ENCODE peak calls at places on chromosomes 2 and 18, in eight cellular contexts. S is PC-3, T is aorta, Y is A549, U is PC-9, A is sigmoid colon, I is fibroblast of lung, M is tibial artery. Q is an unnamed sample. For H3K4me1, the result is how much of the 10 kb centered on the place peaks cover.

GRCh38 chr2:143397886-143398614 is 268.8 kb downstream of the ARHGAP15 start:
- DNase-seq in S (peak), U (no peak), M (no peak), I (peak), A (no peak), Y (no peak), T (no peak), Q (no peak)

GRCh38 chr2:40128796-40129195 is 323.1 kb downstream of the SLC8A1 start:
- DNase-seq in A (no peak), T (no peak), I (no peak), U (no peak), S (no peak), M (no peak), Y (no peak), Q (no peak)

GRCh38 chr2:163774862-163775261 is 39.1 kb upstream of the FIGN start:
- DNase-seq in S (peak), U (peak), M (no peak), Y (peak), I (peak), A (no peak), T (no peak), Q (no peak)

GRCh38 chr2:239962890-239963591 is 62.1 kb downstream of the NDUFA10 start:
- DNase-seq in M (no peak), U (no peak), S (no peak), Y (no peak), T (peak), I (no peak), A (peak), Q (no peak)

GRCh38 chr2:185628985-185629384 is 109.6 kb upstream of the FSIP2 start:
- DNase-seq in I (no peak), M (no peak), A (no peak), Y (no peak), S (peak), U (no peak), T (no peak), Q (no peak)

GRCh38 chr2:102453497-102453896 is 19.5 kb upstream of the SLC9A4 start:
- DNase-seq in Y (no peak), T (no peak), S (peak), M (no peak), I (no peak), A (no peak), U (no peak), Q (no peak)

GRCh38 chr2:136844546-136844945 is 79.2 kb downstream of the THSD7B start:
- DNase-seq in Y (no peak), A (no peak), M (no peak), T (no peak), U (no peak), S (no peak), I (no peak), Q (no peak)

GRCh38 chr2:27638023-27638637 is 9.3 kb downstream of the GPN1 start:
- DNase-seq in S (peak), T (no peak), M (no peak), U (no peak), I (peak), A (no peak), Y (no peak), Q (no peak)

GRCh38 chr2:10659898-10660568 is 29.7 kb downstream of the NOL10 start:
- DNase-seq in Y (peak), U (peak), A (no peak), M (no peak), T (no peak), S (peak), I (peak), Q (peak)

GRCh38 chr18:2180586-2180985 is 390.7 kb downstream of the METTL4 start:
- DNase-seq in Y (no peak), S (no peak), I (no peak), U (peak), A (no peak), M (no peak), T (no peak), Q (no peak)

GRCh38 chr2:238039985-238040384 is 20.8 kb upstream of the SCLY start:
- DNase-seq in Y (no peak), I (no peak), T (no peak), M (no peak), S (no peak), U (no peak), A (no peak), Q (no peak)

GRCh38 chr2:119486886-119487285 is 37.4 kb downstream of the SCTR start:
- DNase-seq in S (no peak), I (no peak), U (no peak), M (no peak), Y (no peak), T (no peak), A (no peak), Q (no peak)

GRCh38 chr2:10297950-10298349 is 4.8 kb upstream of the HPCAL1 start:
- DNase-seq in A (peak), M (peak), I (peak), Y (peak), S (peak), U (peak), T (peak), Q (peak)

GRCh38 chr2:188609321-188610049 is 317.8 kb downstream of the GULP1 start:
- DNase-seq in U (no peak), A (no peak), M (no peak), Y (no peak), S (peak), T (no peak), I (peak), Q (no peak)

GRCh38 chr2:207633686-207634085 is 8.5 kb upstream of the METTL21A start:
- DNase-seq in A (no peak), I (no peak), Y (no peak), S (no peak), T (no peak), M (no peak), U (no peak), Q (no peak)
- H3K4me3 ChIP-seq in A (no peak), I (no peak), Y (no peak), S (peak), T (no peak), M (no peak), U (peak), Q (no peak)

GRCh38 chr2:174844295-174844708 is 80.0 kb upstream of the CHRNA1 start:
- DNase-seq in Y (no peak), T (no peak), I (no peak), A (no peak), U (no peak), S (no peak), M (no peak), Q (no peak)

GRCh38 chr2:174842496-174842895 is 78.2 kb upstream of the CHRNA1 start:
- DNase-seq in M (no peak), S (no peak), Y (no peak), T (no peak), U (no peak), A (no peak), I (no peak), Q (no peak)

GRCh38 chr2:174841931-174842330 is 77.7 kb upstream of the CHRNA1 start:
- DNase-seq in T (no peak), A (no peak), M (no peak), S (no peak), Y (no peak), I (no peak), U (no peak), Q (no peak)

GRCh38 chr2:174846218-174846617 is 81.9 kb upstream of the CHRNA1 start:
- DNase-seq in U (no peak), S (no peak), M (no peak), Y (no peak), I (peak), A (no peak), T (no peak), Q (no peak)

GRCh38 chr2:174846941-174847938 is 83.0 kb upstream of the CHRNA1 start:
- DNase-seq in A (no peak), M (no peak), U (peak), Y (no peak), I (peak), T (no peak), S (peak), Q (no peak)
- H3K27ac ChIP-seq in A (no peak), M (peak), U (no peak), Y (no peak), I (peak), T (no peak), S (no peak), Q (peak)

GRCh38 chr18:75213610-75214009 is 3.0 kb downstream of the TSHZ1 start:
- DNase-seq in Y (no peak), T (no peak), S (peak), I (peak), U (no peak), A (no peak), M (no peak), Q (no peak)

GRCh38 chr18:75216212-75216925 is 5.8 kb downstream of the TSHZ1 start:
- DNase-seq in M (no peak), U (no peak), Y (no peak), A (no peak), I (no peak), S (no peak), T (no peak), Q (no peak)

GRCh38 chr18:75216926-75217303 is 6.3 kb downstream of the TSHZ1 start:
- DNase-seq in T (no peak), S (no peak), U (no peak), I (no peak), M (no peak), A (no peak), Y (no peak), Q (no peak)

GRCh38 chr18:75215663-75216062 is 5.1 kb downstream of the TSHZ1 start:
- DNase-seq in M (no peak), Y (no peak), T (no peak), A (no peak), I (no peak), U (no peak), S (no peak), Q (no peak)

GRCh38 chr18:75214766-75215515 is 4.3 kb downstream of the TSHZ1 start:
- DNase-seq in I (no peak), M (no peak), A (no peak), T (no peak), U (no peak), S (no peak), Y (no peak), Q (no peak)
- H3K4me1 ChIP-seq in I (under half), M (under half), A (half or more), T (under half), U (under half), S (under half), Y (under half), Q (half or more)

DNA sequence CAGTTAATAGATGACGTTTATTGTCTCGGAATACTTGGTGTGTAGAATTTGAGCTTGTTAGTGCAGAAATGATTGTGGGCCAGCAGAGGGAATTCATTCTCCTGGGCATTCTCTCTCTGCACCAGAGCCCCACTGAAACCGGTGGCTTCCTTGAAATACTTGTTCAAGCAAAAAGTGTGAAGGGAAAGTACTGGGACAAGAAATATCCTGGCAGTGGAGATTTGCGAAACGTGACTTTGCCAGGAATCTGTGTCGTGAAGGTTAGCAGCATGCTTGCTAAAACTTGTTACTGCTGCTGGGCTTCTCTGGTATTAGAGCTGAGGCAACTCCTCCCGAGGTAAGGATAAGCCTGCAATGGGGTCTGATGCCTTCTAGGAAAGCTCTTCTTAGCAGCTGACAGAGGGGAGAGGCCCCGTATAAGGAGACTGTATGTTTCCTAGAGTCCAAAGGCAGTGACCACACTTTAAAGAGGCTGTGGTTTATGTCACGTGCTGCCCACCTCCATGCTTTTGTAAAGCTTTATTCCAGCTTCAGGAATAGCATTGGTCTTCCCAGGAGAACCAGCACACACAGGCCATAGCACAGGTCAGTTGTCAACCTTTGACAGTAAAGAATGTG is 2.1 kb downstream of the ITGA6 start:
- DNase-seq in M (no peak), U (peak), I (peak), A (no peak), Y (no peak), S (peak), T (no peak), Q (no peak)
- H3K4me3 ChIP-seq in M (peak), U (peak), I (peak), A (peak), Y (peak), S (peak), T (no peak), Q (peak)

GRCh38 chr2:227774011-227774624 is 28.4 kb downstream of the SCYGR8 start:
- DNase-seq in M (no peak), A (no peak), T (no peak), I (no peak), S (peak), U (no peak), Y (no peak), Q (no peak)
- H3K27ac ChIP-seq in M (no peak), A (no peak), T (no peak), I (no peak), S (no peak), U (no peak), Y (peak), Q (no peak)

DNA sequence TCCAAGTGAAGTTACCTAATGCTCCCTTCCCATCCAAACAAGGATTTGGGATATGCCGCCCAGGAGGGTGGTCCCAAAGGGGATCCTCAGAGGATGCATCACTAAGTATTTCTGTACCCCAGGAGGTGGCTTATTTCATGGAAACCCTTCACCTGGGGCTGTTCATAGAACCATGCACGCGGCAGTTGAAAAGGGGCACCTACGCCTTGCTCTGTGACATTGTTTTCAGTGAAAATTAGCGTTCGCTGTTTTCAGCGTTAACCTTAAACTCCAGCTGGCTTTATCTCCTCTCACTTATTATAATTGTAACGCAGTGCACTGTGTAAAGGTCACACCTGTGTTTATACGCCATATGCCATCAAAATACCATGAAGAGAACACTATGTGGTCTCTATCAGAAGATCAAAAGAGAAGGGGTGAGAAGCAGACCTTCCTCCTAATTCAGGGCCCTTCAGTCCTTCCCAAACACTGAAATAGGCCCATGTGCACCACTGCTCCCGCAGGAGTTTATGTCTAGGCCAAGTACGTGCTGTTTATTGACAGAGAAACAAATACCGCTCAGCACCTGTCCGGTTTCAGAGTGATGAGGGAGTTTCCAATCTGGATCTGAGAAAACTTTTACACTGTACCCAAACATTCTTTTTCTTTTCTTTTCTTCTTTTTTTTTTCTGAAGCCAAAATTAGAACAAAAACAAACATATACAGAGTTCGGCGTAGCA is 162.1 kb downstream of the BCL2 start:
- DNase-seq in T (no peak), Y (no peak), I (no peak), S (no peak), M (no peak), A (no peak), U (no peak), Q (no peak)
- H3K4me1 ChIP-seq in T (under half), Y (under half), I (under half), S (under half), M (half or more), A (under half), U (under half), Q (under half)

DNA sequence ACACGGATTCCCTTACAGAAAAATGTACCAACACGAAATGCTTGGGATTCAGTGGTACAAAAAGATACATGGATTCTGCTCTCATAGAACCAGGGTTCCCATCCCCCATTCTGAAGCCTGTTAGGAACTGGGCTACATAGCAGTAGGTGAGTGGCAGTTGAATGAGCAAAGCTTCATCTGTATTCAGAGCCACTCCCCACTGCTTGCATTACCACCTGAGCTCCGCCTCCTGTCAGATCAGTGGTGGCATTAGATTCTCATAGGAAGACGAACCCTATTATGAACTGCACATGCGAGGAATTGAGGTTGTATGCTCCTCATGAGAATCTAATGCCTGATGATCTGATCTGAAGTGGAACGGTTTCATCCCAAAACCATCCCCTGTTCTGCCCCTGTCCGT is 246.4 kb downstream of the DYM start:
- DNase-seq in M (no peak), I (no peak), U (no peak), Y (no peak), S (no peak), A (no peak), T (no peak), Q (no peak)
- H3K4me3 ChIP-seq in M (no peak), I (no peak), U (no peak), Y (no peak), S (no peak), A (no peak), T (no peak), Q (no peak)

DNA sequence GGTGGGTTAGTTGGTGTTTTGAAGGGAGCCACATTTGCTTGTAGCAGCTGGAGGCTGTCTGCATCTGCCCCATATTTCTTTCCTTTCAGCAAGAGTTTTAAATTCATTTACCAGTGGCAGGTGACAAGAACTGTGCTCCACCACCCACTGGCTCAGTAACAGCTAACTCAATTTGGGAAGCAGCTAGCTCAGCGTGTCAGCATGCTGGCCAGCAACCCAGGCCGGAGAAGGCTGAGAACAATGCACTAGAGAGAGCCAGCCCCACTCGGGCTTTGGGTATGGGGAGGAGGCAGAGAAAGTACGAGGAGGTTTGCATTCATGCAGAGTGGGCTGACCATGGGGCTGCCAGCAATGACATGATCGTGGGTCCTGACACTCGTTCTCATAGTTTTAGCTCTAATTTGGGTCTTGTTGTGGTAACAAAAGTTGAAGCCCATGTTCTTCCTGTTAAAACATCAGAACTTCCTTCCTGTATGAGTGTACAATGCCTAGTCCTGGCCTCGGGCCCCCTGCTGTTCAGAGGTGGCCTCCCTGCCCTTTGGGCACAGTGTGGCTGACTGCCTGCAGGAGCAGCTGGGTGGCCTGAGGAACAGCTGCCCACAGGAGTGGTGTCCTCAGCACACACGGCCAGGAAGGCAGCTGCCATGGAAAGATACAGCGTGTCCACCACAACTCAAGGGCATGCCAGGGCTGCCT is 23.0 kb downstream of the CDC42EP3 start:
- DNase-seq in S (no peak), M (peak), Y (no peak), U (no peak), A (peak), T (peak), I (peak), Q (peak)
- H3K27ac ChIP-seq in S (no peak), M (peak), Y (peak), U (no peak), A (peak), T (peak), I (no peak), Q (peak)

DNA sequence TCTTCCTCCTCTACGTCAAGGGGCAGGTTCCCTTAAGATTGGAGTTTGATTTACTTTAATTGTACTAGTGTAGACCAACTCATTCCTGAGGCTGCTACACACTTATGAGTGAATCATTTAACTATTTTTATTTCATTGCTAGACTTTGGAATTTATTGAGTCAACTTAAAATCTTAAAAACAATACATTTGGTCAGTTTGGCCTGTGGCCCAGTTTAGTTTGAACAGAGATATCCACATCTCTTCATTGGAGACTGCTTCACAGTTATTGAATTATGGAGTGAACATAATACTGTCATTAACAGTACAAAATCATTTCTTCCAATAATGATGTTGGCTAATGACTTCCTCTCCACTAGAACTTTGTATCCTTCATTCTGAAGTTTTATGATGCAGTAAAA is 34.5 kb upstream of the STPG4 start:
- DNase-seq in M (no peak), I (peak), A (no peak), Y (no peak), U (no peak), T (no peak), S (peak), Q (no peak)
- H3K4me1 ChIP-seq in M (under half), I (under half), A (under half), Y (half or more), U (half or more), T (under half), S (half or more), Q (under half)

DNA sequence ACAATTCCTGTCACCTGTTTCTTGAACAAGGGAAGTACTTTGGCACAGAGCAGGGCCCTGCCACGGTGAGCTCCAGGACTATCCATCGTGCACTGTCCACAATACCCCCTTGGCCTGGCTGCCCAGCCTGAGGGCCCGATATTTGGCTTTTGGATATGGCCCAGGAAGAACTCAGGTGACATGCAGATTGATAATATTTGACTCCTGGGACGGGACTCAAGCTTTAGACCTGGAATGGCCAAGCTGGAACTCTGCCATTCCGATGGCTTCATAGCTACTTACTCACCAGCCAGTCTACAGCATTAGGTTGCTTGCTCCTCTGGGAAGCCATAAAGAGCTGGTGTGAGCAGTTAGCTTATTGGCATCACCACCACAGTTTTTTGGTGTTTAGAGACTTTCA is 26.6 kb downstream of the EML6 start:
- DNase-seq in M (no peak), Y (no peak), A (no peak), T (no peak), I (no peak), S (peak), U (no peak), Q (no peak)
- H3K4me3 ChIP-seq in M (no peak), Y (no peak), A (no peak), T (no peak), I (no peak), S (no peak), U (no peak), Q (no peak)